ENCODE peak calls at places on chromosomes 16 and 17, in eight cellular contexts. One of them, this sample, is unnamed.

GRCh38 chr17:61815863-61816523 is 47.3 kb downstream of the BRIP1 start:
- DNase-seq in breast epithelium: no peak
- DNase-seq in heart left ventricle: no peak
- DNase-seq in right lobe of liver: no peak
- DNase-seq in H54: no peak
- DNase-seq in adrenal gland: no peak
- DNase-seq in GM12891: no peak
- DNase-seq in uterus: no peak
- DNase-seq in this sample: no peak

GRCh38 chr17:14745122-14745521 is 444.2 kb downstream of the HS3ST3B1 start:
- DNase-seq in breast epithelium: no peak
- DNase-seq in heart left ventricle: no peak
- DNase-seq in right lobe of liver: no peak
- DNase-seq in H54: no peak
- DNase-seq in adrenal gland: no peak
- DNase-seq in GM12891: no peak
- DNase-seq in uterus: no peak
- DNase-seq in this sample: no peak

GRCh38 chr17:35892091-35892637 is 12.0 kb upstream of the CCL5 start:
- DNase-seq in breast epithelium: no peak
- DNase-seq in heart left ventricle: no peak
- DNase-seq in right lobe of liver: no peak
- DNase-seq in H54: no peak
- DNase-seq in adrenal gland: no peak
- DNase-seq in GM12891: no peak
- DNase-seq in uterus: no peak
- DNase-seq in this sample: no peak

GRCh38 chr17:66737524-66737923 is 97.4 kb upstream of the CACNG5 start:
- DNase-seq in breast epithelium: no peak
- DNase-seq in heart left ventricle: peak
- DNase-seq in right lobe of liver: no peak
- DNase-seq in H54: no peak
- DNase-seq in adrenal gland: no peak
- DNase-seq in GM12891: no peak
- DNase-seq in uterus: peak
- DNase-seq in this sample: no peak

GRCh38 chr17:43020789-43021738 is 1.1 kb downstream of the VAT1 start:
- DNase-seq in breast epithelium: peak
- DNase-seq in heart left ventricle: peak
- DNase-seq in right lobe of liver: peak
- DNase-seq in H54: peak
- DNase-seq in adrenal gland: peak
- DNase-seq in GM12891: no peak
- DNase-seq in uterus: peak
- DNase-seq in this sample: peak

GRCh38 chr16:56989988-56990387 is 631 bp downstream of the NLRC5 start:
- DNase-seq in breast epithelium: no peak
- DNase-seq in heart left ventricle: no peak
- DNase-seq in right lobe of liver: no peak
- DNase-seq in H54: no peak
- DNase-seq in adrenal gland: no peak
- DNase-seq in GM12891: no peak
- DNase-seq in uterus: no peak
- DNase-seq in this sample: no peak

GRCh38 chr17:57464191-57464864 is 208.0 kb downstream of the MSI2 start:
- DNase-seq in breast epithelium: no peak
- DNase-seq in heart left ventricle: peak
- DNase-seq in right lobe of liver: no peak
- DNase-seq in H54: no peak
- DNase-seq in adrenal gland: no peak
- DNase-seq in GM12891: no peak
- DNase-seq in uterus: no peak
- DNase-seq in this sample: no peak

GRCh38 chr17:3710951-3711383 is 12.7 kb upstream of the HASPIN start:
- DNase-seq in breast epithelium: no peak
- DNase-seq in heart left ventricle: no peak
- DNase-seq in right lobe of liver: no peak
- DNase-seq in H54: peak
- DNase-seq in adrenal gland: no peak
- DNase-seq in GM12891: peak
- DNase-seq in uterus: no peak
- DNase-seq in this sample: no peak

GRCh38 chr16:57997528-57998265 is 2.8 kb downstream of the ZNF319 start:
- DNase-seq in breast epithelium: no peak
- DNase-seq in heart left ventricle: no peak
- DNase-seq in right lobe of liver: no peak
- DNase-seq in H54: no peak
- DNase-seq in adrenal gland: no peak
- DNase-seq in GM12891: no peak
- DNase-seq in uterus: no peak
- DNase-seq in this sample: no peak

GRCh38 chr16:89859809-89860075 is 13.7 kb upstream of the TCF25 start:
- DNase-seq in breast epithelium: no peak
- DNase-seq in heart left ventricle: no peak
- DNase-seq in right lobe of liver: no peak
- DNase-seq in H54: no peak
- DNase-seq in adrenal gland: no peak
- DNase-seq in GM12891: no peak
- DNase-seq in uterus: no peak
- DNase-seq in this sample: no peak

GRCh38 chr16:1466968-1467521 is 7.8 kb downstream of the CLCN7 start:
- DNase-seq in breast epithelium: no peak
- DNase-seq in heart left ventricle: no peak
- DNase-seq in right lobe of liver: no peak
- DNase-seq in H54: peak
- DNase-seq in adrenal gland: peak
- DNase-seq in GM12891: no peak
- DNase-seq in uterus: no peak
- DNase-seq in this sample: no peak

GRCh38 chr16:1125471-1125870 is 27.4 kb upstream of the CACNA1H start:
- DNase-seq in breast epithelium: no peak
- DNase-seq in heart left ventricle: no peak
- DNase-seq in right lobe of liver: no peak
- DNase-seq in H54: peak
- DNase-seq in adrenal gland: no peak
- DNase-seq in GM12891: peak
- DNase-seq in uterus: no peak
- DNase-seq in this sample: no peak

GRCh38 chr17:21089145-21089544 is 37.6 kb upstream of the DHRS7B start:
- DNase-seq in breast epithelium: no peak
- DNase-seq in heart left ventricle: no peak
- DNase-seq in right lobe of liver: no peak
- DNase-seq in H54: peak
- DNase-seq in adrenal gland: no peak
- DNase-seq in GM12891: no peak
- DNase-seq in uterus: no peak
- DNase-seq in this sample: no peak

GRCh38 chr17:20083460-20083859 is 74.3 kb downstream of the SPECC1 start:
- DNase-seq in breast epithelium: no peak
- DNase-seq in heart left ventricle: no peak
- DNase-seq in right lobe of liver: no peak
- DNase-seq in H54: no peak
- DNase-seq in adrenal gland: no peak
- DNase-seq in GM12891: no peak
- DNase-seq in uterus: no peak
- DNase-seq in this sample: no peak

GRCh38 chr17:45264988-45265387 is 3.1 kb upstream of the SPATA32 start:
- DNase-seq in breast epithelium: no peak
- DNase-seq in heart left ventricle: no peak
- DNase-seq in right lobe of liver: no peak
- DNase-seq in H54: no peak
- DNase-seq in adrenal gland: no peak
- DNase-seq in GM12891: no peak
- DNase-seq in uterus: no peak
- DNase-seq in this sample: no peak

DNA sequence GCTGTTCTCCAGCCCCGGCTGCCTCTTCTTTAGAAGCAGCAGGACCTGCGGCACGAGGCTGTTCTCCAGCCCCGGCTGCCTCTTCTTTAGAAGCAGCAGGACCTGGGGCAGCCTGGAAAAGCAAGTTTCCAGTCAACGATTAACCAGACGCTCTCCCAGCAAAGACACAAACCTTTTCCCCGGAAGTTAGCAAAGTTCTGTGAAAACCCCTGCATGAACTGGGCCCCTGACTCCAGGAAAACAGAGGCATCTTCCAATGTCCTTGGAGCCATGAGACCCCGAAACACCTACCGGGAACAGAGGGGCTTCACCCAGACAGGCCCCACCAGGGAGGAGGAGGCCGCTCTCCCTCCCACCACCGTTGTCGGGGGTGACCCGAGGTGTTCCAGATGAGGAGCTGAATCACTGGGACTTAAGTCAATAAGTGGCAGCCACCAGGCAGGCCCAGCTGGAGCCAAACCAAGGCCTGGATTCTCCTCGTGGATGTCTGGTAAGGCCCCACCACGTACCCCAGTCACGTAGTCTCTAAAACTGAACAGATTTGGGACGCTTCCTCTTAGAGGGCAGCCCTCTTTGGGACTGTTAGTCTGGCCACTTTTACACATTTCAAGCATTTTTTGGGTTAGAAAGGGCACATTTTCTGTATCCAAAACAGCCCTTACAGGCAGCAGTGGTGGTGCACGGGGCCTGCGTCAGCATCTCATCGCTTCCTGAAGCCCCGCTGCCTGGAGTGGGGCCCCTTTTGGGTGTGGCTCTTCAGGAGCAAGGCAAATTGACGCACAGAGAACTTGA is at the start of gene RPH3AL:
- DNase-seq in breast epithelium: peak
- DNase-seq in heart left ventricle: peak
- DNase-seq in right lobe of liver: peak
- DNase-seq in H54: no peak
- DNase-seq in adrenal gland: peak
- DNase-seq in GM12891: no peak
- DNase-seq in uterus: no peak
- DNase-seq in this sample: no peak
- TF ChIP-seq POLR2A in breast epithelium: no peak
- TF ChIP-seq POLR2A in heart left ventricle: no peak
- TF ChIP-seq POLR2A in right lobe of liver: peak
- TF ChIP-seq POLR2A in H54: no peak
- TF ChIP-seq POLR2A in adrenal gland: no peak
- TF ChIP-seq POLR2A in GM12891: no peak
- TF ChIP-seq POLR2A in uterus: no peak
- TF ChIP-seq POLR2A in this sample: no peak

GRCh38 chr17:81221842-81222619 is 734 bp downstream of the CEP131 start:
- DNase-seq in breast epithelium: no peak
- DNase-seq in heart left ventricle: no peak
- DNase-seq in right lobe of liver: no peak
- DNase-seq in H54: no peak
- DNase-seq in adrenal gland: no peak
- DNase-seq in GM12891: no peak
- DNase-seq in uterus: no peak
- DNase-seq in this sample: no peak

GRCh38 chr17:81223758-81224122 is 975 bp upstream of the CEP131 start:
- DNase-seq in breast epithelium: no peak
- DNase-seq in heart left ventricle: no peak
- DNase-seq in right lobe of liver: peak
- DNase-seq in H54: no peak
- DNase-seq in adrenal gland: no peak
- DNase-seq in GM12891: no peak
- DNase-seq in uterus: no peak
- DNase-seq in this sample: no peak

GRCh38 chr17:81221371-81221841 is 1.4 kb downstream of the CEP131 start:
- DNase-seq in breast epithelium: no peak
- DNase-seq in heart left ventricle: no peak
- DNase-seq in right lobe of liver: no peak
- DNase-seq in H54: no peak
- DNase-seq in adrenal gland: no peak
- DNase-seq in GM12891: no peak
- DNase-seq in uterus: no peak
- DNase-seq in this sample: no peak

GRCh38 chr17:81222620-81222905 is 202 bp downstream of the CEP131 start:
- DNase-seq in breast epithelium: no peak
- DNase-seq in heart left ventricle: no peak
- DNase-seq in right lobe of liver: no peak
- DNase-seq in H54: no peak
- DNase-seq in adrenal gland: no peak
- DNase-seq in GM12891: no peak
- DNase-seq in uterus: no peak
- DNase-seq in this sample: no peak

DNA sequence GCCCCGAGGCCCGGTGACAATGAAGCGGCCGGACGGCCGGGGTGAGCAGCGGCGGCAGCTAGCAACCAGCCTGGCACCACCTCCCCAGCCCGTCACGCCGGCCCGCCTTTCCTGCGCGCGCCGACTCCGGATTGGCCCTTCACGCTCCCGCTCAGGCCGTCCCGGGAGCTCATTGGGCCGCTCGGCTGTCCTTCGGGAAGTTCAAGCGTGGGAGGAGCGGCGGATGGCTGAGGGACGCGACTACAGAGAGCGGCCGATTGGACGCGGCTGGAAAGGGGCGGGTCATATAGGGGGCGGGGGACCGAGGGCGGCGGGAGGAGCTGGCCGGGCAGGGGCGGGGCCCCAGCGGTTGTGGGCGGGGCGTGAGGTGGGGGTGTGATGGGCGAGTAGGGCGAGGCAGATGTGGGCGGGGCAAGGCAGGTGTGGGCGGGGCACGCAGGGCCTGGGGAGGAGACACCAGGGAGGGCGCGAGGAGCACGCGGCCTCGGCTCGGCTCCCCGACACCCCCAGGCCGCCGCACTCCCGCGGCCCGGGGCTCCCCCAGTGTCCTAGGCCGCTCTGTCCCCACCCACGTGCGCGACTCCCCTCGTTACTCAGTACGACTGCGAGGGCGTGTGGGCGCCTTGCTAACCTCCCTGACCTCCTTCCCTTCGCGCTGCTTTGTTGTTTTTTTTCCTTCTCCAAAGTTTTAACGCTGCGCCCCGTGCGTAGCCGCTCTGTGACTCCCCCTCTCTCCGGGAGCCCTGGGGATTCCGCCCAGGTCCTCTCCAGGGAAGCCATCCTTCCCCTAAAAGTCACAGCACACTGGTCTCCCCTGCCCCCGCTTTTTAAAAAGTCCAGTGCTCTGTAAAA is at the start of gene CEP131:
- DNase-seq in breast epithelium: peak
- DNase-seq in heart left ventricle: peak
- DNase-seq in right lobe of liver: peak
- DNase-seq in H54: peak
- DNase-seq in adrenal gland: peak
- DNase-seq in GM12891: peak
- DNase-seq in uterus: peak
- DNase-seq in this sample: peak
- TF ChIP-seq POLR2A in breast epithelium: no peak
- TF ChIP-seq POLR2A in heart left ventricle: no peak
- TF ChIP-seq POLR2A in right lobe of liver: no peak
- TF ChIP-seq POLR2A in H54: peak
- TF ChIP-seq POLR2A in adrenal gland: no peak
- TF ChIP-seq POLR2A in GM12891: no peak
- TF ChIP-seq POLR2A in uterus: no peak
- TF ChIP-seq POLR2A in this sample: peak

GRCh38 chr17:75535119-75535537 is 9.6 kb downstream of the LLGL2 start:
- DNase-seq in breast epithelium: no peak
- DNase-seq in heart left ventricle: no peak
- DNase-seq in right lobe of liver: no peak
- DNase-seq in H54: no peak
- DNase-seq in adrenal gland: no peak
- DNase-seq in GM12891: no peak
- DNase-seq in uterus: no peak
- DNase-seq in this sample: peak
- TF ChIP-seq POLR2A in breast epithelium: no peak
- TF ChIP-seq POLR2A in heart left ventricle: no peak
- TF ChIP-seq POLR2A in right lobe of liver: no peak
- TF ChIP-seq POLR2A in H54: no peak
- TF ChIP-seq POLR2A in adrenal gland: no peak
- TF ChIP-seq POLR2A in GM12891: no peak
- TF ChIP-seq POLR2A in uterus: no peak
- TF ChIP-seq POLR2A in this sample: no peak

GRCh38 chr17:8820311-8821010 is 21.3 kb upstream of the MFSD6L start:
- DNase-seq in breast epithelium: no peak
- DNase-seq in heart left ventricle: no peak
- DNase-seq in right lobe of liver: no peak
- DNase-seq in H54: no peak
- DNase-seq in adrenal gland: no peak
- DNase-seq in GM12891: no peak
- DNase-seq in uterus: no peak
- DNase-seq in this sample: no peak
- TF ChIP-seq POLR2A in breast epithelium: no peak
- TF ChIP-seq POLR2A in heart left ventricle: no peak
- TF ChIP-seq POLR2A in right lobe of liver: no peak
- TF ChIP-seq POLR2A in H54: no peak
- TF ChIP-seq POLR2A in adrenal gland: no peak
- TF ChIP-seq POLR2A in GM12891: no peak
- TF ChIP-seq POLR2A in uterus: no peak
- TF ChIP-seq POLR2A in this sample: no peak

This sample was measured in erythroblast.